ENCODE peak calls at places on chromosomes 13 and 19, in six cellular contexts. O is HAP-1, B is NCI-H1105, X is Panc1, T is progenitor cell of endocrine pancreas, W is NCI-H1092. G is an unnamed sample.

GRCh38 chr13:33639640-33640080 is 178.3 kb upstream of the RFC3 start:
- DNase-seq in O (no peak), W (no peak), B (no peak), T (no peak), X (no peak), G (no peak)

GRCh38 chr13:21402586-21403307 is 56.4 kb downstream of the ZDHHC20 start:
- DNase-seq in B (no peak), W (no peak), O (no peak), T (no peak), X (no peak), G (no peak)

GRCh38 chr19:38250821-38251563 is 5.2 kb downstream of the PPP1R14A start:
- DNase-seq in T (peak; percentile 47), B (no peak), X (no peak), W (no peak), O (no peak), G (peak; percentile 85)

GRCh38 chr13:31046711-31047279 is 114.3 kb downstream of the TEX26 start:
- DNase-seq in T (no peak), O (peak; percentile 78), B (peak; percentile 74), W (peak; percentile 87), X (no peak), G (peak; percentile 99)

GRCh38 chr13:51645154-51645650 is 60.9 kb downstream of the WDFY2 start:
- DNase-seq in O (no peak), X (no peak), T (no peak), W (no peak), B (no peak), G (no peak)

GRCh38 chr13:40420160-40420740 is 246.2 kb downstream of the FOXO1 start:
- DNase-seq in O (no peak), X (no peak), T (no peak), B (no peak), W (no peak), G (no peak)

GRCh38 chr13:25978961-25979360 is 72.9 kb downstream of the SHISA2 start:
- DNase-seq in T (no peak), O (no peak), B (no peak), W (no peak), X (no peak), G (no peak)

GRCh38 chr13:111058796-111059506 is 56.2 kb upstream of the ARHGEF7 start:
- DNase-seq in X (no peak), B (no peak), W (no peak), T (no peak), O (no peak), G (no peak)

GRCh38 chr13:113785051-113786010 is 26.3 kb downstream of the TMEM255B start:
- DNase-seq in O (no peak), W (no peak), B (no peak), X (peak; percentile 87), T (no peak), G (no peak)

GRCh38 chr19:54096642-54097106 is 3.9 kb downstream of the OSCAR start:
- DNase-seq in B (no peak), X (no peak), O (no peak), T (no peak), W (no peak), G (peak; percentile 20)

GRCh38 chr13:99041337-99041736 is 63.5 kb upstream of the DOCK9 start:
- DNase-seq in X (no peak), W (no peak), O (no peak), T (no peak), B (no peak), G (no peak)

GRCh38 chr13:47829684-47830083 is 171.4 kb downstream of the SUCLA2 start:
- DNase-seq in W (no peak), O (no peak), X (no peak), B (no peak), T (no peak), G (no peak)

GRCh38 chr13:44305845-44306244 is 67.8 kb upstream of the SERP2 start:
- DNase-seq in W (peak; percentile 48), O (peak; percentile 41), X (no peak), T (no peak), B (no peak), G (no peak)

GRCh38 chr19:19078801-19079200 is 15.0 kb downstream of the SLC25A42 start:
- DNase-seq in X (no peak), B (no peak), T (no peak), W (no peak), O (no peak), G (no peak)

GRCh38 chr19:17327068-17327653 is 7.5 kb downstream of the ANO8 start:
- DNase-seq in B (no peak), X (no peak), W (no peak), T (no peak), O (no peak), G (no peak)

GRCh38 chr13:21060063-21060826 is 1.1 kb downstream of the LATS2 start:
- DNase-seq in T (peak; percentile 39), X (no peak), W (no peak), B (no peak), O (peak; percentile 44), G (no peak)